ENCODE peak calls at places on chromosomes 7 and 10, in nine cellular contexts. P is foreskin fibroblast, A is nephron progenitor cell, M is activated B cell treated with CpG ODN at 0.5 μM for 24 hours, K is astrocyte, D is neural progenitor cell, I is mucosa of descending colon, R is spleen, U is lower leg skin. N is an unnamed sample.

GRCh38 chr7:84704380-84704779 is 482.5 kb downstream of the SEMA3D start:
- DNase-seq in P (no peak), A (no peak), M (no peak), K (no peak), D (peak), I (no peak), R (no peak), U (no peak), N (no peak)

GRCh38 chr7:96973986-96974385 is 31.4 kb upstream of the DLX6 start:
- DNase-seq in P (no peak), A (no peak), M (no peak), K (peak), D (no peak), I (no peak), R (no peak), U (no peak), N (peak)

GRCh38 chr10:119575506-119575905 is 21.3 kb downstream of the TIAL1 start:
- DNase-seq in P (no peak), A (no peak), M (no peak), K (peak), D (no peak), I (no peak), R (no peak), U (no peak), N (peak)

GRCh38 chr7:2471022-2471329 is 5.2 kb downstream of the GRIFIN start:
- DNase-seq in P (no peak), A (no peak), M (no peak), K (peak), D (no peak), I (no peak), R (no peak), U (no peak), N (peak)

GRCh38 chr10:60573342-60573741 is 183.7 kb upstream of the ANK3 start:
- DNase-seq in P (no peak), A (peak), M (no peak), K (peak), D (peak), I (no peak), R (no peak), U (no peak), N (peak)

GRCh38 chr10:126387931-126388911 is at the start of gene ADAM12:
- DNase-seq in P (peak), A (peak), M (no peak), K (peak), D (peak), I (peak), R (no peak), U (no peak), N (peak)

GRCh38 chr10:92075829-92076228 is 152.3 kb downstream of the BTAF1 start:
- DNase-seq in P (no peak), A (no peak), M (no peak), K (no peak), D (no peak), I (no peak), R (no peak), U (no peak), N (no peak)

GRCh38 chr10:62426086-62426485 is 51.9 kb downstream of the ZNF365 start:
- DNase-seq in P (no peak), A (no peak), M (no peak), K (peak), D (no peak), I (no peak), R (no peak), U (no peak), N (no peak)

GRCh38 chr10:5628798-5629788 is 37.3 kb downstream of the ASB13 start:
- DNase-seq in P (no peak), A (no peak), M (no peak), K (peak), D (no peak), I (no peak), R (no peak), U (no peak), N (no peak)

DNA sequence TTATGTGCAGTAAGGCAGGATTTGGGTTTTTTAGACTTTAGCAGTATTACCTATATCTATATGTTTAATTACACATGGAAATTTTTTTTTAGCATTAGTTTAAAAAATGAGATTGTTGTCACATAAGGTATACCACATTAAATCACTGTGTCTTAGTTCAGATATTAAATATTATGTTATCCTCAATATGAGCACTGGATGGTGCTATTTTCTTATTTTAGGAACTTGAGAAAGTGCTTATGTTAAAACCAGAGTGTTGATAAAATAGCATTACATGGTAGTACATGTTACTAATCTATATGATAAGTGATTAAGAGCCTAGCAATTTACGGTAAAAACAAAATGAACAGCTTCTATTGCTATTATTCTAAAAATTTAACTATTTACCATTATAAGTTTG is 28.8 kb downstream of the MIOS start:
- DNase-seq in P (no peak), A (no peak), M (no peak), K (peak), D (no peak), I (no peak), R (no peak), U (no peak), N (no peak)
- TF ChIP-seq CTCF in P (peak), A (no peak), M (no peak), K (peak), D (peak), I (no peak), R (peak), U (no peak), N (no peak)

GRCh38 chr7:26170663-26171062 is 18.7 kb downstream of the NFE2L3 start:
- DNase-seq in P (no peak), A (no peak), M (no peak), K (no peak), D (no peak), I (no peak), R (no peak), U (no peak), N (no peak)

GRCh38 chr7:26166681-26167266 is 14.8 kb downstream of the NFE2L3 start:
- DNase-seq in P (no peak), A (no peak), M (no peak), K (no peak), D (no peak), I (no peak), R (no peak), U (peak), N (no peak)

GRCh38 chr7:26167293-26167934 is 15.4 kb downstream of the NFE2L3 start:
- DNase-seq in P (no peak), A (no peak), M (no peak), K (no peak), D (no peak), I (no peak), R (no peak), U (peak), N (no peak)

GRCh38 chr7:26169271-26169670 is 17.3 kb downstream of the NFE2L3 start:
- DNase-seq in P (no peak), A (no peak), M (no peak), K (no peak), D (no peak), I (no peak), R (no peak), U (peak), N (no peak)

GRCh38 chr7:26168458-26169023 is 16.5 kb downstream of the NFE2L3 start:
- DNase-seq in P (no peak), A (no peak), M (no peak), K (no peak), D (no peak), I (no peak), R (no peak), U (no peak), N (no peak)
- TF ChIP-seq CTCF in P (no peak), A (no peak), M (no peak), K (peak), D (peak), I (no peak), R (no peak), U (no peak), N (peak)

DNA sequence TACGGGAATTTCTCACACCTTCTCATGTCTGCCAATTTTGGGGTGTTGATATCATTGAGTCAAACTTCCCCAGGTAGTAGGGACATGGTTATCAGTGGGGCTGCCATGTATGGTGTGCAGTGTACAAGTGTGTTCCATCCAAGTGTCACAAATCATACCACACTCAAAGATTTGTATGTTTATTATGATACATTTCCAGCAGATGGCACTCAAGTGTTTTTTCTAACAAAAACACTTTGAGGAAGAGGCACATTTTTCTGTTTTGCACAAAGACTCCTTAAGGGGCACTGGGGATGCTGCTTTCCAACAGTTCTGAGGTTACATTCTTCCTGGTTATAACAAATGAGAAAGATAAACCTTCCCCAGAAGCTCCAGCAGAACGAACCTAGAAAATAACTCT is 414.5 kb downstream of the REEP3 start:
- DNase-seq in P (no peak), A (no peak), M (no peak), K (no peak), D (no peak), I (no peak), R (no peak), U (no peak), N (no peak)
- TF ChIP-seq CTCF in P (no peak), A (no peak), M (no peak), K (no peak), D (peak), I (no peak), R (no peak), U (no peak), N (no peak)

GRCh38 chr10:102916173-102916572 is 1.9 kb upstream of the CNNM2 start:
- DNase-seq in P (no peak), A (no peak), M (no peak), K (no peak), D (no peak), I (no peak), R (no peak), U (no peak), N (no peak)
- TF ChIP-seq CTCF in P (no peak), A (no peak), M (no peak), K (no peak), D (no peak), I (no peak), R (no peak), U (no peak), N (no peak)

GRCh38 chr7:80681272-80681885 is 42.9 kb downstream of the CD36 start:
- DNase-seq in P (no peak), A (no peak), M (no peak), K (no peak), D (no peak), I (no peak), R (no peak), U (no peak), N (peak)
- TF ChIP-seq CTCF in P (peak), A (peak), M (no peak), K (peak), D (peak), I (no peak), R (peak), U (no peak), N (peak)

DNA sequence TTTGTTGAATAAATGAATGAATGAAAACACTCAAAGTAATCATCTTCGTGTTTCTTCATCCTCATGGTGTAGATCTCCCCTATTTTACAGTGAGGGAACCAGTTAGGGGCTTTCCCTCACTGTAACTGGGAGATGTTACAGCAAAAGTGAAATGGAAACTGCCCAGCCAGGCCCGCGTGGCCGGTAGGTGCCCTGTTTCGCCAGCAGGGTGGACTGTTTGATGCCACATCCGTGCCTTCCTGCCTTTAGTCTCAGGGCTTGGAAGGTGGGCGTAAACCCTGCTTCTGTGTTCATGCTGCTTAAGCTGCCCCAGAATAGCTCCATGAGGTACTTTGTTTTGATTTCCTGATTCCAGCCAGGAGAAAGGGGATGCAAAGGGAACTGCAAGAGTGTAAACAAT is 268.8 kb downstream of the PLXNA4 start:
- DNase-seq in P (no peak), A (no peak), M (no peak), K (no peak), D (peak), I (no peak), R (no peak), U (no peak), N (no peak)
- TF ChIP-seq CTCF in P (no peak), A (no peak), M (no peak), K (no peak), D (peak), I (no peak), R (no peak), U (no peak), N (peak)

GRCh38 chr10:116766241-116767198 is 24.2 kb upstream of the HSPA12A start:
- DNase-seq in P (no peak), A (peak), M (no peak), K (no peak), D (no peak), I (no peak), R (peak), U (no peak), N (no peak)

GRCh38 chr10:116763440-116763839 is 21.1 kb upstream of the HSPA12A start:
- DNase-seq in P (no peak), A (no peak), M (no peak), K (no peak), D (no peak), I (no peak), R (peak), U (no peak), N (no peak)

GRCh38 chr10:116767235-116767634 is 24.9 kb upstream of the HSPA12A start:
- DNase-seq in P (no peak), A (peak), M (no peak), K (no peak), D (no peak), I (no peak), R (no peak), U (no peak), N (no peak)

GRCh38 chr10:116764979-116765378 is 22.6 kb upstream of the HSPA12A start:
- DNase-seq in P (no peak), A (no peak), M (no peak), K (no peak), D (no peak), I (no peak), R (no peak), U (no peak), N (no peak)

GRCh38 chr10:116765549-116766162 is 23.3 kb upstream of the HSPA12A start:
- DNase-seq in P (no peak), A (no peak), M (no peak), K (no peak), D (no peak), I (no peak), R (peak), U (no peak), N (no peak)
- TF ChIP-seq CTCF in P (peak), A (no peak), M (no peak), K (peak), D (peak), I (peak), R (no peak), U (no peak), N (peak)

DNA sequence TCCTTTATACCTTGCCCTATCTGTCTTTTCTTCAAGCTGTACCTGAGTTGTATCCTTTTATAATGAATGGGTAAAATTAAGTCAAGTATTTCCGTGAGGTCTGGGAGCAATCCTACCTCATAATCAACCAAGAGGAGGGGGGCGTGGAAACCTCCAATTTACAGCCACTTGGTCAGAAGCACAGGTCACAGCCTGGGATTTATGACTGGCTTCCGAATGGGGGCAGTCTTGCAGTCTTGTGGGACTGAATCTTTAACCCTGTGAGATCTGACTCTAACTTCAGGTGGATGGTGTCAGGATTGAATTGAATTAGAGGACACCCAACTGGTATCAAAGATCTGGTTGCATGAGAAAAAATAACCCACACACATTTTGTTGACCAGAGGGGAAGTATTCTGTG is 23.5 kb upstream of the KCNMA1 start:
- DNase-seq in P (no peak), A (peak), M (no peak), K (no peak), D (peak), I (no peak), R (no peak), U (no peak), N (no peak)
- TF ChIP-seq CTCF in P (no peak), A (no peak), M (no peak), K (no peak), D (peak), I (no peak), R (no peak), U (no peak), N (peak)

GRCh38 chr7:77940647-77941046 is 142.1 kb downstream of the PHTF2 start:
- DNase-seq in P (peak), A (no peak), M (no peak), K (peak), D (peak), I (no peak), R (no peak), U (no peak), N (peak)
- TF ChIP-seq CTCF in P (peak), A (peak), M (no peak), K (peak), D (peak), I (peak), R (peak), U (no peak), N (peak)

N was measured in brain microvascular endothelial cell.